ENCODE peak calls at places on chromosomes 3 and 15, in six cellular contexts. W is HCT116, I is left ventricle myocardium inferior, L is mammary epithelial cell, C is AG04450, U is choroid plexus epithelial cell. N is an unnamed sample.

GRCh38 chr3:41176554-41176953 is 22.8 kb upstream of the CTNNB1 start:
- DNase-seq in W (no peak), I (no peak), L (no peak), C (no peak), U (peak; percentile 9), N (no peak)

GRCh38 chr15:36172970-36173369 is 406.5 kb upstream of the CDIN1 start:
- DNase-seq in W (no peak), I (no peak), L (no peak), C (no peak), U (peak; percentile 21), N (no peak)

GRCh38 chr15:33515121-33515520 is 204.4 kb downstream of the RYR3 start:
- DNase-seq in W (no peak), I (no peak), L (no peak), C (no peak), U (no peak), N (no peak)

GRCh38 chr3:152461460-152461859 is 192.7 kb downstream of the MBNL1 start:
- DNase-seq in W (no peak), I (no peak), L (peak; percentile 26), C (no peak), U (no peak), N (no peak)

GRCh38 chr3:12476238-12476897 is 7.9 kb upstream of the TSEN2 start:
- DNase-seq in W (no peak), I (no peak), L (no peak), C (peak; percentile 56), U (peak; percentile 77), N (peak; percentile 26)

GRCh38 chr15:62644216-62644873 is 398.2 kb upstream of the TPM1 start:
- DNase-seq in W (no peak), I (no peak), L (no peak), C (no peak), U (no peak), N (no peak)

GRCh38 chr3:86969500-86970189 is 21.3 kb downstream of the VGLL3 start:
- DNase-seq in W (peak; percentile 38), I (no peak), L (peak; percentile 46), C (no peak), U (peak; percentile 74), N (no peak)

GRCh38 chr15:31235298-31236183 is 91.1 kb upstream of the KLF13 start:
- DNase-seq in W (no peak), I (peak; percentile 82), L (no peak), C (no peak), U (peak; percentile 62), N (no peak)

GRCh38 chr3:81765425-81765824 is 4.0 kb upstream of the GBE1 start:
- DNase-seq in W (no peak), I (no peak), L (no peak), C (no peak), U (no peak), N (no peak)

GRCh38 chr3:8656240-8656639 is 11.6 kb upstream of the SSUH2 start:
- DNase-seq in W (no peak), I (no peak), L (no peak), C (no peak), U (no peak), N (no peak)

DNA sequence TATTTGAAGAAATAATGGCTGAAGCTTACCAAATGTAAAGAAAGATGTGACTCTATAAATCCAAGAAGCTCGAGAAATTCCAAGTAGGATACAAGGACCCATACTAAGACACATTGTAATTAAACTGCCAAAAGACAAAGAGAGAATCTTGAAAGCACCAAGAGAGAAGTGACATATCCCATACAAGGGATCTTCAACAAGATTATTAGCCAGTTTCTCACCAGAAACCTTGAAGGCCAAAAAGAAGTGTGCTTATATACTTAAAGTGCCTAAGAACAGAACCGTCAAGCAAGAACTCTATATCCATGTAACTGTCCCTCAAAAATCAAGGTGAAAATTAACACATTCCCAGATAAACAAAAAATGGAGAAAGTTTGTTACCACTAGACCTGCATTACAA is 220.5 kb downstream of the ADAMTS17 start:
- DNase-seq in W (no peak), I (no peak), L (no peak), C (no peak), U (peak; percentile 5), N (no peak)
- H3K4me3 ChIP-seq in W (no peak overlapping the region), I (no peak overlapping the region), L (no peak overlapping the region), C (no peak overlapping the region), U (no peak overlapping the region), N (no peak overlapping the region)

DNA sequence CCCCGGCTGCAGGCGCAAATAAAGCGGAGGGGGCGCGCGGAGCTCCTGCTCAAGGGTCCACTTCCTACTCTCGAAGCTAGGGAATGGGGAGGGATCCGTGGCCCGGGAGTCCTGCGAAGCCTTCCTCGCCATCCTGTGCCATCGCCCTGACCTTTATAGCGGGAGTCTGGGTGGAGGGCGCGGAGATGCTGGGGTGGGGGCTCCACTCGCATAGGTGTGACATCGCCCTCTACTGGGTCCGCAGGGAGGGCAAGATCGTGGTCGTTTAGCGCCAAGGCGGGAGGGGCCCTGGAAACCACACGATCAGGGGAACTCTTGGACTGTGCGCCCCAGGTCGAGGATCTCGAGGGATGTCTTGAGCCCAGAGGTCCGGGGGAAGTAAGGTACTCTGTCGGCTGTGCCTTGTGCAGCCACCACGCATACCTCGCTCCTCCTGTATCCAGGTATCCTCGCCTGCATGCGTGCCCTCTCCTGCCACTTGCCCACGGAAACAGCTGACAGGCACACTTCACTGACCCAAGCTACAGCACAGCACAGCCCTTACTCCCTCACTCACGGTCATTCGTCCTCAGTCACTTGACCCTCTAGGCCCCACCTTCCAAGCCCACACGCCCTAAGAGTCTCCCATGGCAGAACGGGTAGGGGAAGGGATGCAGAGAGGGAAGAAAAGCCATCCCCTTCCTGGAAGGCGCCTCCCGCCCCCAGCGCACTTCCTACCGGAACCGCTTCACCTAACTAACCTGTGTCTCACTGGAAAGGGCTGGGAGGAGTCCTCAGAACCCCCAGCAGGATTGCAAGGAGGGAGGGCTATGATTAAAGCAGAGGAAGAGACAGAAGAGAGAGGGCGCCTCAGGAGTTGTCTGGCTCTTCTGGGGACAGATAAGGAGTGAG is 22.7 kb downstream of the EPHB3 start:
- DNase-seq in W (no peak), I (peak; percentile 16), L (no peak), C (no peak), U (no peak), N (no peak)
- TF ChIP-seq CTCF in W (peak; percentile 7), I (peak; percentile 30), L (peak; percentile 22), C (peak; percentile 29), U (peak; percentile 41), N (peak; percentile 53)

DNA sequence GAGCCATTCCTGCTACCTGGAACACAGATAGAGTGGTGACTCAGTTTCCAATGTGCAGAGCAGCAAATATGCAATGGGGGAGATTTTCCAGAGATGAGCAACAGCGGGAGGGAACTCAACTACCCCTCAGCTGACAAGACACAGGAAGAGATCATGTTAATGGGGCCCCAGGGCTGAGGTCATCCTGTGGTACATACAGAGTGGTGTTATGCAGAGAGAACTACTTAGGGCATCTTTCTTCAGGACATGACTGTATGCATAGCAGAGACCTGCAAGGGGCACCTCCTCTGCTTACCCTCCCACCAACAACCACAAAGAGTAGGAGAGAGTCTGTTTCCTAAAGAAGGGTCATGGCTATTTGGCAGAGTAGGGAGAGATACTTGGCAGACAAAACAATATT is 6.8 kb upstream of the TBC1D5 start:
- DNase-seq in W (no peak), I (no peak), L (no peak), C (no peak), U (no peak), N (no peak)
- H3K4me3 ChIP-seq in W (no peak overlapping the region), I (no peak overlapping the region), L (no peak overlapping the region), C (no peak overlapping the region), U (no peak overlapping the region), N (no peak overlapping the region)

GRCh38 chr15:85595804-85596536 is 198.8 kb downstream of the KLHL25 start:
- DNase-seq in W (no peak), I (no peak), L (no peak), C (no peak), U (no peak), N (no peak)
- TF ChIP-seq CTCF in W (no peak), I (no peak), L (no peak), C (no peak), U (no peak), N (no peak)

GRCh38 chr3:134460965-134461364 is 24.8 kb downstream of the ANAPC13 start:
- DNase-seq in W (no peak), I (no peak), L (peak; percentile 88), C (peak; percentile 86), U (peak; percentile 80), N (no peak)

GRCh38 chr3:134458451-134458850 is 27.3 kb downstream of the ANAPC13 start:
- DNase-seq in W (no peak), I (no peak), L (no peak), C (no peak), U (no peak), N (no peak)

GRCh38 chr3:134456121-134456520 is 29.7 kb downstream of the ANAPC13 start:
- DNase-seq in W (no peak), I (no peak), L (no peak), C (no peak), U (no peak), N (no peak)

GRCh38 chr3:134459506-134460041 is 26.2 kb downstream of the ANAPC13 start:
- DNase-seq in W (no peak), I (no peak), L (no peak), C (no peak), U (no peak), N (no peak)

GRCh38 chr3:134457331-134458125 is 28.3 kb downstream of the ANAPC13 start:
- DNase-seq in W (no peak), I (no peak), L (no peak), C (no peak), U (no peak), N (no peak)
- H3K4me3 ChIP-seq in W (no peak overlapping the region), I (no peak overlapping the region), L (no peak overlapping the region), C (no peak overlapping the region), U (no peak overlapping the region), N (no peak overlapping the region)

DNA sequence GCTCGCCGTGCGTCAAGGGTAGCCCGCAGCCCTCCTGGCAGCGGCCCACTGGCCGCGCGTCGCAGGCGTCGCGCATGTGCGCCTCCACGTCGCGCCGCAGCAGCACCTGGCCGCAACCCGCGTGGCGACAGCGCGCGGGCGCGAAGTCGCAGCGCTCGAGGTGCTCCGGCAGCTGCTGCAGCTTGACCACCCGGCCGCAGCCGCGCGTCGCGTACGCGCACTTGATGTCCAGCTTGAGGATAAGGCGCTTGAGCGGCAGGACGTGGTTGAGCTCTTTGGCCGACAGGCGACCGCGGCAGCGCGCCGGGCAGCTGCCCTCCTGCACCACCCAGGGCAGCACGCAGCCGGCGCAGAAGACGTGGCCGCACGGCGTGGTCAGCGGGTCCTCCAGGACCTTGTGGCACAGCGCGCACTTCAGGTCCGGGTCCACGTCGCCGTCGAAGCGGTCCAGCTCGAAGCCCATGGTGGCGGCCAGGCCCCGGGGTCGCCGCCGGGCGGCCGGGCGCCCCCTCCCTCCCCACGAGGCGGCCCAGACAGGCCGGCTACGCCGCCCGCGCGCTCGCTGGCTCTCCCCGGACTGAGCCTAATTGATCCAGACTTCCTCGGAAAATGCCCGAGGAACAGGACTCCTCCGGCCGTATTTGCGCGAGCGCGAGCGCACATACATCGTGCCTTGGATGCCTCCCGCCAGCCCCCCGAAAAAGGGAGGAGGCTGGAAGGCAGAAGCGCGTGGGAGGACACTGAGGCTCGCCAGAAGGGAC is at the start of gene PDZRN3:
- DNase-seq in W (no peak), I (peak; percentile 64), L (peak; percentile 51), C (no peak), U (peak; percentile 63), N (peak; percentile 55)
- TF ChIP-seq CTCF in W (no peak), I (no peak), L (no peak), C (no peak), U (no peak), N (no peak)

GRCh38 chr3:79366414-79366813 is 401.4 kb downstream of the ROBO1 start:
- DNase-seq in W (no peak), I (no peak), L (no peak), C (no peak), U (no peak), N (no peak)
- H3K4me3 ChIP-seq in W (no peak overlapping the region), I (no peak overlapping the region), L (no peak overlapping the region), C (no peak overlapping the region), U (no peak overlapping the region), N (no peak overlapping the region)